ENCODE peak calls at places on chromosomes 13 and 19, in seven cellular contexts. One of them, this sample, is unnamed.

GRCh38 chr13:21573920-21574712 is 29.9 kb downstream of the MICU2 start:
- DNase-seq in HFFc6: no peak
- DNase-seq in astrocyte of the cerebellum: no peak
- DNase-seq in glutamatergic neuron: no peak
- DNase-seq in spleen: no peak
- DNase-seq in lower leg skin: no peak
- DNase-seq in AG09319: no peak
- DNase-seq in this sample: no peak

GRCh38 chr19:1540353-1540925 is 16.6 kb downstream of the PLK5 start:
- DNase-seq in HFFc6: no peak
- DNase-seq in astrocyte of the cerebellum: no peak
- DNase-seq in glutamatergic neuron: no peak
- DNase-seq in spleen: no peak
- DNase-seq in lower leg skin: no peak
- DNase-seq in AG09319: no peak
- DNase-seq in this sample: no peak

GRCh38 chr19:2759392-2759791 is 19.6 kb upstream of the SLC39A3 start:
- DNase-seq in HFFc6: no peak
- DNase-seq in astrocyte of the cerebellum: no peak
- DNase-seq in glutamatergic neuron: no peak
- DNase-seq in spleen: no peak
- DNase-seq in lower leg skin: no peak
- DNase-seq in AG09319: no peak
- DNase-seq in this sample: no peak

GRCh38 chr13:75785130-75785529 is 149.0 kb downstream of the LMO7 start:
- DNase-seq in HFFc6: no peak
- DNase-seq in astrocyte of the cerebellum: no peak
- DNase-seq in glutamatergic neuron: no peak
- DNase-seq in spleen: no peak
- DNase-seq in lower leg skin: no peak
- DNase-seq in AG09319: no peak
- DNase-seq in this sample: no peak

GRCh38 chr19:1161716-1162115 is 12.4 kb downstream of the SBNO2 start:
- DNase-seq in HFFc6: no peak
- DNase-seq in astrocyte of the cerebellum: no peak
- DNase-seq in glutamatergic neuron: no peak
- DNase-seq in spleen: no peak
- DNase-seq in lower leg skin: no peak
- DNase-seq in AG09319: no peak
- DNase-seq in this sample: no peak

GRCh38 chr13:95256086-95256485 is 45.2 kb downstream of the ABCC4 start:
- DNase-seq in HFFc6: peak
- DNase-seq in astrocyte of the cerebellum: peak
- DNase-seq in glutamatergic neuron: no peak
- DNase-seq in spleen: no peak
- DNase-seq in lower leg skin: no peak
- DNase-seq in AG09319: no peak
- DNase-seq in this sample: peak

GRCh38 chr13:95477187-95477586 is 75.3 kb upstream of the CLDN10 start:
- DNase-seq in HFFc6: no peak
- DNase-seq in astrocyte of the cerebellum: no peak
- DNase-seq in glutamatergic neuron: no peak
- DNase-seq in spleen: no peak
- DNase-seq in lower leg skin: no peak
- DNase-seq in AG09319: no peak
- DNase-seq in this sample: no peak

GRCh38 chr19:4414800-4415251 is 12.4 kb downstream of the CHAF1A start:
- DNase-seq in HFFc6: no peak
- DNase-seq in astrocyte of the cerebellum: no peak
- DNase-seq in glutamatergic neuron: no peak
- DNase-seq in spleen: no peak
- DNase-seq in lower leg skin: no peak
- DNase-seq in AG09319: no peak
- DNase-seq in this sample: no peak

GRCh38 chr13:44780586-44781280 is 204.6 kb upstream of the TSC22D1 start:
- DNase-seq in HFFc6: no peak
- DNase-seq in astrocyte of the cerebellum: no peak
- DNase-seq in glutamatergic neuron: no peak
- DNase-seq in spleen: no peak
- DNase-seq in lower leg skin: peak
- DNase-seq in AG09319: no peak
- DNase-seq in this sample: no peak

GRCh38 chr13:59391696-59392095 is 772.0 kb downstream of the DIAPH3 start:
- DNase-seq in HFFc6: peak
- DNase-seq in astrocyte of the cerebellum: peak
- DNase-seq in glutamatergic neuron: peak
- DNase-seq in spleen: no peak
- DNase-seq in lower leg skin: no peak
- DNase-seq in AG09319: peak
- DNase-seq in this sample: peak

GRCh38 chr19:10102787-10103236 is 334 bp upstream of the ANGPTL6 start:
- DNase-seq in HFFc6: no peak
- DNase-seq in astrocyte of the cerebellum: no peak
- DNase-seq in glutamatergic neuron: no peak
- DNase-seq in spleen: peak
- DNase-seq in lower leg skin: no peak
- DNase-seq in AG09319: no peak
- DNase-seq in this sample: no peak

GRCh38 chr13:94920578-94920977 is 208.2 kb upstream of the SOX21 start:
- DNase-seq in HFFc6: no peak
- DNase-seq in astrocyte of the cerebellum: no peak
- DNase-seq in glutamatergic neuron: no peak
- DNase-seq in spleen: no peak
- DNase-seq in lower leg skin: no peak
- DNase-seq in AG09319: no peak
- DNase-seq in this sample: no peak

GRCh38 chr19:47765522-47766358 is 12.8 kb upstream of the SELENOW start:
- DNase-seq in HFFc6: peak
- DNase-seq in astrocyte of the cerebellum: peak
- DNase-seq in glutamatergic neuron: peak
- DNase-seq in spleen: peak
- DNase-seq in lower leg skin: no peak
- DNase-seq in AG09319: no peak
- DNase-seq in this sample: no peak

GRCh38 chr19:50908311-50908710 is 2.9 kb downstream of the KLK4 start:
- DNase-seq in HFFc6: no peak
- DNase-seq in astrocyte of the cerebellum: no peak
- DNase-seq in glutamatergic neuron: no peak
- DNase-seq in spleen: no peak
- DNase-seq in lower leg skin: no peak
- DNase-seq in AG09319: no peak
- DNase-seq in this sample: no peak

GRCh38 chr13:48121733-48122132 is 26.8 kb upstream of the MED4 start:
- DNase-seq in HFFc6: no peak
- DNase-seq in astrocyte of the cerebellum: no peak
- DNase-seq in glutamatergic neuron: no peak
- DNase-seq in spleen: no peak
- DNase-seq in lower leg skin: no peak
- DNase-seq in AG09319: no peak
- DNase-seq in this sample: no peak

GRCh38 chr19:45753548-45753947 is 15.5 kb downstream of the SIX5 start:
- DNase-seq in HFFc6: no peak
- DNase-seq in astrocyte of the cerebellum: no peak
- DNase-seq in glutamatergic neuron: no peak
- DNase-seq in spleen: no peak
- DNase-seq in lower leg skin: no peak
- DNase-seq in AG09319: no peak
- DNase-seq in this sample: no peak

GRCh38 chr13:20116213-20116612 is 44.6 kb downstream of the GJA3 start:
- DNase-seq in HFFc6: no peak
- DNase-seq in astrocyte of the cerebellum: no peak
- DNase-seq in glutamatergic neuron: no peak
- DNase-seq in spleen: no peak
- DNase-seq in lower leg skin: no peak
- DNase-seq in AG09319: no peak
- DNase-seq in this sample: no peak
- TF ChIP-seq CTCF in HFFc6: peak
- TF ChIP-seq CTCF in astrocyte of the cerebellum: no peak
- TF ChIP-seq CTCF in glutamatergic neuron: no peak
- TF ChIP-seq CTCF in spleen: no peak
- TF ChIP-seq CTCF in lower leg skin: no peak
- TF ChIP-seq CTCF in AG09319: no peak
- TF ChIP-seq CTCF in this sample: peak

GRCh38 chr19:46748325-46749109 is 2.3 kb upstream of the STRN4 start:
- DNase-seq in HFFc6: peak
- DNase-seq in astrocyte of the cerebellum: no peak
- DNase-seq in glutamatergic neuron: peak
- DNase-seq in spleen: peak
- DNase-seq in lower leg skin: no peak
- DNase-seq in AG09319: no peak
- DNase-seq in this sample: no peak

GRCh38 chr19:46755853-46756543 is 9.7 kb upstream of the STRN4 start:
- DNase-seq in HFFc6: no peak
- DNase-seq in astrocyte of the cerebellum: no peak
- DNase-seq in glutamatergic neuron: no peak
- DNase-seq in spleen: no peak
- DNase-seq in lower leg skin: no peak
- DNase-seq in AG09319: no peak
- DNase-seq in this sample: no peak

GRCh38 chr19:46755077-46755852 is 9.0 kb upstream of the STRN4 start:
- DNase-seq in HFFc6: peak
- DNase-seq in astrocyte of the cerebellum: no peak
- DNase-seq in glutamatergic neuron: no peak
- DNase-seq in spleen: no peak
- DNase-seq in lower leg skin: no peak
- DNase-seq in AG09319: no peak
- DNase-seq in this sample: no peak

GRCh38 chr19:46756544-46756888 is 10.3 kb upstream of the STRN4 start:
- DNase-seq in HFFc6: no peak
- DNase-seq in astrocyte of the cerebellum: no peak
- DNase-seq in glutamatergic neuron: no peak
- DNase-seq in spleen: no peak
- DNase-seq in lower leg skin: no peak
- DNase-seq in AG09319: no peak
- DNase-seq in this sample: no peak

DNA sequence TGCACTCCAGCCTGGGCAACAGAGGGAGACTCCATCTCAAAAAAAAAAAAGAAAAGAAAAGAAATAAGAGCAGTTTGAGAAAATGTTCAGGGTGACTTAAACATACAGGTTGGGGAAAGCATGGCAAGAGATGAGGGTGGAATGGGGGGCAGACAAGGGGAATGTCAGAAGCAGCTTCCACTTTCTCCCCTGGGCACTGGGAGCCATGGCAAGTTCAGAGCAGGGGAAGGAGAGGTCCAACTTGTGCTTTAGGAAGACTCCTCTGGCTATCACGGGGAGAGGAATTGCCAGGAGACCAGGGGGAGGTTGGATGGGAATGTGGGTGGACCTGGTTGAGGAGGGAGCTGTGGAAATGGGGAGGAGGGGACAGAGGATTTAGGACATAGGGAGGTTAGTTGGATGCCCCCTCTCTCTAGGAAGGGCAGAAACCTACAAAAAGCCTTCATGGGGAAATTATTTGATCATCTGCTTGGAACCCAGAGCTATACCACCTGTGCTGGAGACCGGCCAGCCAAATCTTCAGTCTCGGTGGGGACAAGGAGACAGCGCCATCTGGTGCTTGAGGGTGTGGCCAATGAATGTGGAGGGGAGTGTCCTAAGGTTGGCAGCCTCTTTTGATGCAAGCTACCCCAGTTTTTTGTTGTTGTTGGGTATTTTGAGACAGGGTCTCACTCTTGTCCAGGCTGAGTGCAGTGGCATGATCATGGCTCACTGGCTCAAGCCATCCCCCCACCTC is 7.3 kb upstream of the STRN4 start:
- DNase-seq in HFFc6: no peak
- DNase-seq in astrocyte of the cerebellum: no peak
- DNase-seq in glutamatergic neuron: peak
- DNase-seq in spleen: peak
- DNase-seq in lower leg skin: no peak
- DNase-seq in AG09319: no peak
- DNase-seq in this sample: no peak
- TF ChIP-seq CTCF in HFFc6: peak
- TF ChIP-seq CTCF in astrocyte of the cerebellum: peak
- TF ChIP-seq CTCF in glutamatergic neuron: no peak
- TF ChIP-seq CTCF in spleen: peak
- TF ChIP-seq CTCF in lower leg skin: no peak
- TF ChIP-seq CTCF in AG09319: peak
- TF ChIP-seq CTCF in this sample: peak

GRCh38 chr13:78802912-78803311 is 144.0 kb upstream of the OBI1 start:
- DNase-seq in HFFc6: no peak
- DNase-seq in astrocyte of the cerebellum: no peak
- DNase-seq in glutamatergic neuron: no peak
- DNase-seq in spleen: no peak
- DNase-seq in lower leg skin: no peak
- DNase-seq in AG09319: no peak
- DNase-seq in this sample: no peak

GRCh38 chr13:78806457-78806856 is 147.5 kb upstream of the OBI1 start:
- DNase-seq in HFFc6: peak
- DNase-seq in astrocyte of the cerebellum: no peak
- DNase-seq in glutamatergic neuron: no peak
- DNase-seq in spleen: no peak
- DNase-seq in lower leg skin: no peak
- DNase-seq in AG09319: no peak
- DNase-seq in this sample: no peak
- TF ChIP-seq CTCF in HFFc6: peak
- TF ChIP-seq CTCF in astrocyte of the cerebellum: peak
- TF ChIP-seq CTCF in glutamatergic neuron: peak
- TF ChIP-seq CTCF in spleen: no peak
- TF ChIP-seq CTCF in lower leg skin: no peak
- TF ChIP-seq CTCF in AG09319: no peak
- TF ChIP-seq CTCF in this sample: no peak

GRCh38 chr19:12229990-12230389 is 64.7 kb downstream of the ZNF44 start:
- DNase-seq in HFFc6: no peak
- DNase-seq in astrocyte of the cerebellum: no peak
- DNase-seq in glutamatergic neuron: no peak
- DNase-seq in spleen: no peak
- DNase-seq in lower leg skin: no peak
- DNase-seq in AG09319: no peak
- DNase-seq in this sample: no peak
- TF ChIP-seq CTCF in HFFc6: no peak
- TF ChIP-seq CTCF in astrocyte of the cerebellum: no peak
- TF ChIP-seq CTCF in glutamatergic neuron: no peak
- TF ChIP-seq CTCF in spleen: no peak
- TF ChIP-seq CTCF in lower leg skin: no peak
- TF ChIP-seq CTCF in AG09319: no peak
- TF ChIP-seq CTCF in this sample: no peak

DNA sequence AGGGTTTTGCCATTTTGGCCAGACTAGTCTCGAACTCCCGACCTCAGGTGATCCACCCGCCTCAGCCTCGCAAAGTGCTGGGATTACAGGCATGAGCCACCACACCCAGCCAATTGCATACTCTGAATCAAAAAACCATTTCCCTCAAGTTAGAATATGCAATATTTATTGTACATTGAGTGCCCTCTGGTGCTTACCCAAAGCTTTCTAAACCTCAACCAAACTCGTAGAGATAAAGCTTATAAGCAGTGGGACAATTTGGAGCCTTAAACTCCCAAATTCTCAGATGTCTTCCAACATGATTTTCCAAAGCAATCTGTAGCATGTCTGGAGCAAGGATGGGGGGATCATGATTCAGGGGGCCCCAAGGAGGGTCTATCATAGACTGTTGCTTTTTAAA is 22.4 kb downstream of the RFXAP start:
- DNase-seq in HFFc6: no peak
- DNase-seq in astrocyte of the cerebellum: no peak
- DNase-seq in glutamatergic neuron: no peak
- DNase-seq in spleen: no peak
- DNase-seq in lower leg skin: no peak
- DNase-seq in AG09319: no peak
- DNase-seq in this sample: no peak
- TF ChIP-seq CTCF in HFFc6: no peak
- TF ChIP-seq CTCF in astrocyte of the cerebellum: no peak
- TF ChIP-seq CTCF in glutamatergic neuron: no peak
- TF ChIP-seq CTCF in spleen: no peak
- TF ChIP-seq CTCF in lower leg skin: no peak
- TF ChIP-seq CTCF in AG09319: no peak
- TF ChIP-seq CTCF in this sample: no peak

This sample was measured in HFF-Myc.